ENCODE peak calls at places on chromosomes 7 and 10, in seven cellular contexts. One of them, this sample, is unnamed.

GRCh38 chr10:35259769-35260397 is 76.4 kb upstream of the CCNY start:
- DNase-seq in upper lobe of right lung: no peak
- DNase-seq in PC-9: no peak
- DNase-seq in gastrocnemius medialis: no peak
- DNase-seq in fibroblast of the conjunctiva: peak; percentile 77
- DNase-seq in H7: no peak
- DNase-seq in GM13977: no peak
- DNase-seq in this sample: peak; percentile 48

GRCh38 chr10:128571071-128571470 is 444.8 kb upstream of the MKI67 start:
- DNase-seq in GM13977: no peak
- DNase-seq in H7: no peak
- DNase-seq in fibroblast of the conjunctiva: no peak
- DNase-seq in PC-9: no peak
- DNase-seq in upper lobe of right lung: no peak
- DNase-seq in gastrocnemius medialis: no peak
- DNase-seq in this sample: no peak

GRCh38 chr10:117217196-117217761 is 20.0 kb downstream of the KCNK18 start:
- DNase-seq in gastrocnemius medialis: no peak
- DNase-seq in fibroblast of the conjunctiva: no peak
- DNase-seq in H7: peak; percentile 85
- DNase-seq in upper lobe of right lung: no peak
- DNase-seq in GM13977: peak; percentile 49
- DNase-seq in PC-9: no peak
- DNase-seq in this sample: no peak

GRCh38 chr7:159030490-159031134 is 114.1 kb downstream of the VIPR2 start:
- DNase-seq in GM13977: no peak
- DNase-seq in H7: peak; percentile 95
- DNase-seq in fibroblast of the conjunctiva: no peak
- DNase-seq in upper lobe of right lung: peak; percentile 86
- DNase-seq in gastrocnemius medialis: no peak
- DNase-seq in PC-9: no peak
- DNase-seq in this sample: peak; percentile 78

GRCh38 chr10:68067508-68067907 is 7.6 kb downstream of the HERC4 start:
- DNase-seq in gastrocnemius medialis: no peak
- DNase-seq in H7: no peak
- DNase-seq in upper lobe of right lung: no peak
- DNase-seq in GM13977: no peak
- DNase-seq in fibroblast of the conjunctiva: no peak
- DNase-seq in PC-9: no peak
- DNase-seq in this sample: no peak

GRCh38 chr7:26648429-26649015 is 215.9 kb downstream of the SKAP2 start:
- DNase-seq in H7: no peak
- DNase-seq in upper lobe of right lung: no peak
- DNase-seq in GM13977: no peak
- DNase-seq in gastrocnemius medialis: no peak
- DNase-seq in fibroblast of the conjunctiva: peak; percentile 6
- DNase-seq in PC-9: peak; percentile 84
- DNase-seq in this sample: no peak

GRCh38 chr10:112991888-112992491 is 41.9 kb downstream of the TCF7L2 start:
- DNase-seq in upper lobe of right lung: no peak
- DNase-seq in GM13977: no peak
- DNase-seq in PC-9: no peak
- DNase-seq in H7: no peak
- DNase-seq in fibroblast of the conjunctiva: no peak
- DNase-seq in gastrocnemius medialis: no peak
- DNase-seq in this sample: no peak

GRCh38 chr10:97830064-97830463 is 19.6 kb upstream of the GOLGA7B start:
- DNase-seq in upper lobe of right lung: no peak
- DNase-seq in fibroblast of the conjunctiva: no peak
- DNase-seq in PC-9: no peak
- DNase-seq in gastrocnemius medialis: no peak
- DNase-seq in H7: peak; percentile 51
- DNase-seq in GM13977: no peak
- DNase-seq in this sample: no peak

GRCh38 chr10:28924585-28925153 is 247.3 kb downstream of the BAMBI start:
- DNase-seq in fibroblast of the conjunctiva: no peak
- DNase-seq in gastrocnemius medialis: no peak
- DNase-seq in PC-9: no peak
- DNase-seq in H7: peak; percentile 35
- DNase-seq in GM13977: no peak
- DNase-seq in upper lobe of right lung: no peak
- DNase-seq in this sample: no peak

This sample was measured in type B pancreatic cell.